ENCODE peak calls at places on chromosomes 3 and 15, in nine cellular contexts. Y is psoas muscle, D is HCT116, U is SK-N-SH, R is body of pancreas, Q is left ventricle myocardium inferior, K is A673, I is A549, W is heart left ventricle. E is an unnamed sample.

GRCh38 chr3:159928692-159929091 is 59.9 kb upstream of the IL12A start:
- DNase-seq in I (peak; percentile 69), U (no peak), W (no peak), Y (no peak), R (no peak), D (no peak), Q (no peak), K (no peak), E (no peak)

GRCh38 chr3:17349093-17349492 is 393.3 kb downstream of the TBC1D5 start:
- DNase-seq in U (no peak), K (no peak), R (no peak), Q (no peak), W (no peak), I (no peak), Y (no peak), D (no peak), E (no peak)

GRCh38 chr3:125083776-125084175 is 28.0 kb upstream of the HEG1 start:
- DNase-seq in R (no peak), Q (no peak), U (no peak), Y (no peak), K (no peak), D (no peak), I (peak; percentile 21), W (no peak), E (no peak)

GRCh38 chr3:155178810-155179424 is 98.8 kb downstream of the MME start:
- DNase-seq in I (no peak), D (no peak), Q (no peak), U (no peak), W (no peak), R (no peak), K (no peak), Y (no peak), E (no peak)

GRCh38 chr15:78808550-78808949 is 2.7 kb downstream of the ADAMTS7 start:
- DNase-seq in D (peak; percentile 34), K (peak; percentile 43), U (peak; percentile 60), Y (no peak), W (peak; percentile 59), R (peak; percentile 6), Q (peak; percentile 58), I (peak; percentile 71), E (peak; percentile 52)

GRCh38 chr3:39882111-39882510 is 72.7 kb downstream of the MYRIP start:
- DNase-seq in Q (no peak), Y (no peak), W (no peak), D (no peak), R (no peak), I (no peak), K (no peak), U (no peak), E (no peak)

GRCh38 chr3:106275592-106275991 is 406.8 kb upstream of the CBLB start:
- DNase-seq in Q (no peak), K (no peak), W (no peak), R (no peak), Y (no peak), D (no peak), U (no peak), I (no peak), E (no peak)

GRCh38 chr15:22966321-22967083 is 13.7 kb downstream of the CYFIP1 start:
- DNase-seq in R (no peak), K (no peak), D (no peak), W (no peak), Q (no peak), I (no peak), U (no peak), Y (no peak), E (no peak)

GRCh38 chr3:184820525-184820924 is 8.6 kb downstream of the VPS8 start:
- DNase-seq in U (no peak), D (no peak), K (no peak), I (no peak), Y (no peak), W (no peak), Q (no peak), R (no peak), E (no peak)

GRCh38 chr15:63923993-63924950 is 90.5 kb upstream of the HERC1 start:
- DNase-seq in Q (no peak), I (no peak), Y (no peak), K (no peak), W (no peak), U (no peak), R (no peak), D (no peak), E (no peak)

GRCh38 chr3:94494992-94495391 is 432.1 kb downstream of the NSUN3 start:
- DNase-seq in R (no peak), W (no peak), Q (no peak), D (no peak), I (no peak), Y (no peak), U (peak; percentile 27), K (no peak), E (no peak)

GRCh38 chr3:152290374-152290773 is 21.6 kb downstream of the MBNL1 start:
- DNase-seq in U (no peak), K (no peak), Y (no peak), I (no peak), D (no peak), R (no peak), Q (no peak), W (no peak), E (no peak)

GRCh38 chr3:156743859-156744258 is 69.5 kb downstream of the TIPARP start:
- DNase-seq in I (no peak), Q (no peak), Y (no peak), U (no peak), R (no peak), W (no peak), K (no peak), D (no peak), E (no peak)

GRCh38 chr3:107045791-107046190 is 331.4 kb upstream of the CCDC54 start:
- DNase-seq in D (no peak), Q (no peak), Y (no peak), K (no peak), W (no peak), R (no peak), U (no peak), I (no peak), E (no peak)

GRCh38 chr3:152031321-152031720 is 157.9 kb downstream of the SUCNR1 start:
- DNase-seq in W (no peak), Q (no peak), K (no peak), D (no peak), Y (no peak), I (no peak), R (no peak), U (no peak), E (no peak)

GRCh38 chr15:65757256-65757655 is 34.8 kb downstream of the DENND4A start:
- DNase-seq in I (no peak), Y (no peak), U (no peak), Q (no peak), K (no peak), R (no peak), D (no peak), W (no peak), E (peak; percentile 59)

GRCh38 chr3:128794067-128794768 is 68.2 kb downstream of the RAB7A start:
- DNase-seq in R (no peak), I (no peak), Y (no peak), D (peak; percentile 42), K (peak; percentile 71), Q (no peak), W (no peak), U (no peak), E (no peak)

GRCh38 chr15:57298204-57298603 is 78.1 kb upstream of the CGNL1 start:
- DNase-seq in K (no peak), Q (no peak), W (no peak), R (no peak), U (no peak), I (no peak), Y (no peak), D (no peak), E (no peak)

GRCh38 chr3:175102161-175102560 is 243.0 kb downstream of the NAALADL2 start:
- DNase-seq in K (no peak), Q (no peak), R (no peak), D (no peak), Y (no peak), I (no peak), U (no peak), W (no peak), E (no peak)

GRCh38 chr15:26066896-26067295 is 203.8 kb upstream of the ATP10A start:
- DNase-seq in I (no peak), R (no peak), Y (no peak), D (no peak), U (no peak), K (no peak), W (no peak), Q (no peak), E (no peak)

GRCh38 chr15:26069204-26069603 is 206.1 kb upstream of the ATP10A start:
- DNase-seq in W (no peak), I (no peak), D (no peak), Y (no peak), R (no peak), U (no peak), K (no peak), Q (no peak), E (no peak)

GRCh38 chr15:26070095-26070532 is 207.0 kb upstream of the ATP10A start:
- DNase-seq in R (no peak), K (no peak), D (no peak), Q (no peak), I (no peak), U (no peak), W (no peak), Y (no peak), E (no peak)

DNA sequence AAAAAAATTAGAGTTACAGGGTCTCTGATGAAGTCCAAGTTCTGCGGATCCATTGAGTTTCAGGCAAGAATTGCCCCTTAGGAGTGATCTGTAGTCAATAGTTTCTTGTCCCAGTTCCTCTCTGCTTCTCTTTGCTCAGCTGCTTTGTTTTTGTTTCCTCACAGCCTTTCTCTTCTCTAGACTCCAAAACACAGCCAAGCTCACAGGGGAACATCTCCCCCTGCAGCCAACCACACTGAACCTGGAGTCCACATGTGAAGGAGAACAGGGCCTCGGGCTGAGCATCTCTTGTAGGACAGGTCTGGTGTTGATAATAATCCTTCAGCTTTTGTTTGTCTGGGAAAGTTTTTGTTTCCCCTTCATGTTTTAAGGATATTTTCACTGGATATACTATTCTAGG is 202.6 kb upstream of the ATP10A start:
- DNase-seq in I (no peak), W (no peak), Q (no peak), U (no peak), K (no peak), Y (no peak), D (no peak), R (no peak), E (no peak)
- TF ChIP-seq CTCF in I (no peak), W (no peak), Q (no peak), U (no peak), K (no peak), Y (no peak), D (no peak), R (no peak), E (no peak)

GRCh38 chr3:133548090-133548489 is 25.4 kb upstream of the CDV3 start:
- DNase-seq in Y (no peak), Q (no peak), K (no peak), W (no peak), D (no peak), U (no peak), R (no peak), I (no peak), E (no peak)
- H3K27ac ChIP-seq in Y (no peak overlapping the region), Q (peak overlapping the region; percentile 76), K (no peak overlapping the region), W (peak overlapping the region; percentile 70), D (no peak overlapping the region), U (no peak overlapping the region), R (peak overlapping the region; percentile 84), I (peak overlapping the region; percentile 73), E (no peak overlapping the region)

GRCh38 chr15:48109856-48110531 is 10.8 kb upstream of the SLC24A5 start:
- DNase-seq in Y (no peak), Q (no peak), K (no peak), I (no peak), U (no peak), R (no peak), D (no peak), W (no peak), E (no peak)
- TF ChIP-seq CTCF in Y (no peak), Q (no peak), K (no peak), I (no peak), U (no peak), R (no peak), D (no peak), W (no peak), E (no peak)

GRCh38 chr15:74386496-74387140 is 19.2 kb upstream of the CYP11A1 start:
- DNase-seq in K (no peak), D (no peak), U (no peak), I (no peak), W (no peak), R (no peak), Q (no peak), Y (no peak), E (no peak)
- H3K27ac ChIP-seq in K (no peak overlapping the region), D (no peak overlapping the region), U (no peak overlapping the region), I (no peak overlapping the region), W (no peak overlapping the region), R (no peak overlapping the region), Q (no peak overlapping the region), Y (no peak overlapping the region), E (no peak overlapping the region)